ENCODE peak calls at places on chromosomes 16 and 17, in seven cellular contexts. J is GM12892, B is colonic mucosa, E is ACHN, T is omental fat pad, D is kidney glomerular epithelial cell, H is anterior cingulate cortex. O is an unnamed sample.

GRCh38 chr17:50161023-50161910 is 4.5 kb upstream of the SGCA start:
- DNase-seq in B (peak; percentile 93), D (peak; percentile 84), E (peak; percentile 88), T (peak; percentile 75), H (peak; percentile 86), J (peak; percentile 100), O (peak; percentile 98)

GRCh38 chr17:11952610-11953009 is 44.7 kb downstream of the ZNF18 start:
- DNase-seq in E (no peak), B (no peak), H (no peak), T (no peak), D (no peak), J (no peak), O (no peak)

GRCh38 chr16:15811778-15812750 is 44.8 kb downstream of the MYH11 start:
- DNase-seq in J (no peak), D (peak; percentile 30), B (no peak), T (no peak), H (no peak), E (no peak), O (no peak)

GRCh38 chr16:23362460-23363317 is 60.6 kb downstream of the SCNN1B start:
- DNase-seq in B (peak; percentile 92), J (no peak), D (no peak), T (no peak), H (no peak), E (no peak), O (no peak)

GRCh38 chr16:20673882-20674683 is 23.4 kb downstream of the ACSM1 start:
- DNase-seq in T (no peak), D (peak; percentile 20), H (no peak), B (no peak), E (no peak), J (no peak), O (no peak)

GRCh38 chr16:56525154-56525720 is 5.4 kb upstream of the BBS2 start:
- DNase-seq in E (no peak), T (no peak), H (no peak), D (peak; percentile 13), B (no peak), J (no peak), O (no peak)

GRCh38 chr17:42438600-42439567 is 15.8 kb upstream of the CAVIN1 start:
- DNase-seq in H (no peak), E (peak; percentile 56), J (no peak), B (peak; percentile 61), D (no peak), T (no peak), O (peak; percentile 49)

GRCh38 chr17:44383861-44384260 is 5.6 kb downstream of the ITGA2B start:
- DNase-seq in H (no peak), J (no peak), D (no peak), B (no peak), E (no peak), T (no peak), O (no peak)

GRCh38 chr16:85535352-85536072 is 77.6 kb upstream of the GSE1 start:
- DNase-seq in D (no peak), J (no peak), T (no peak), H (no peak), E (no peak), B (peak; percentile 86), O (no peak)

GRCh38 chr16:17342031-17342430 is 128.7 kb downstream of the XYLT1 start:
- DNase-seq in E (no peak), T (no peak), J (no peak), D (no peak), H (no peak), B (no peak), O (no peak)

GRCh38 chr17:41972571-41973411 is 6.2 kb downstream of the CNP start:
- DNase-seq in D (peak; percentile 33), J (no peak), T (no peak), B (no peak), E (no peak), H (no peak), O (no peak)

GRCh38 chr16:84647830-84648594 is at the start of gene KLHL36:
- DNase-seq in B (peak; percentile 70), E (peak; percentile 59), J (peak; percentile 96), D (peak; percentile 29), T (no peak), H (peak; percentile 35), O (peak; percentile 78)

GRCh38 chr17:38455288-38455915 is 27.1 kb downstream of the ARHGAP23 start:
- DNase-seq in H (no peak), D (no peak), B (no peak), E (no peak), T (no peak), J (no peak), O (no peak)

GRCh38 chr16:1309888-1310831 is 724 bp downstream of the UBE2I start:
- DNase-seq in H (no peak), T (peak; percentile 56), B (peak; percentile 65), D (peak; percentile 47), E (peak; percentile 46), J (no peak), O (peak; percentile 66)

GRCh38 chr16:76676356-76676755 is 399.2 kb downstream of the CNTNAP4 start:
- DNase-seq in J (no peak), E (no peak), D (no peak), H (no peak), T (no peak), B (no peak), O (no peak)

GRCh38 chr17:386145-386876 is 33.7 kb upstream of the RPH3AL start:
- DNase-seq in T (peak; percentile 51), D (peak; percentile 30), H (peak; percentile 48), B (peak; percentile 89), E (peak; percentile 67), J (peak; percentile 94), O (peak; percentile 82)

GRCh38 chr17:58753026-58753425 is 2.6 kb upstream of the PPM1E start:
- DNase-seq in B (no peak), J (no peak), T (no peak), D (no peak), E (no peak), H (no peak), O (no peak)

GRCh38 chr16:10266809-10267208 is 84.6 kb upstream of the GRIN2A start:
- DNase-seq in D (no peak), J (no peak), E (no peak), H (no peak), B (no peak), T (no peak), O (peak; percentile 23)

GRCh38 chr17:37089998-37090397 is 141.2 kb downstream of the AATF start:
- DNase-seq in H (no peak), B (no peak), D (no peak), J (no peak), T (no peak), E (no peak), O (peak; percentile 22)

GRCh38 chr17:4064366-4064765 is 78.5 kb downstream of the ZZEF1 start:
- DNase-seq in D (no peak), J (no peak), T (no peak), H (no peak), B (no peak), E (no peak), O (no peak)

GRCh38 chr16:55657616-55658015 is 1.8 kb downstream of the SLC6A2 start:
- DNase-seq in T (no peak), J (no peak), H (no peak), B (no peak), E (no peak), D (no peak), O (no peak)

GRCh38 chr17:47999612-48000011 is 28.7 kb downstream of the CDK5RAP3 start:
- DNase-seq in H (no peak), B (no peak), D (no peak), J (no peak), T (no peak), E (no peak), O (no peak)

GRCh38 chr16:27426423-27427408 is 24.7 kb downstream of the IL21R start:
- DNase-seq in D (peak; percentile 95), H (no peak), E (peak; percentile 97), T (no peak), J (no peak), B (peak; percentile 18), O (peak; percentile 74)

GRCh38 chr16:77450790-77451487 is 16.1 kb upstream of the ADAMTS18 start:
- DNase-seq in E (no peak), H (no peak), J (no peak), B (no peak), T (no peak), D (no peak), O (no peak)

GRCh38 chr16:55543470-55543869 is 23.0 kb upstream of the CAPNS2 start:
- DNase-seq in E (peak; percentile 52), T (no peak), H (no peak), J (no peak), B (no peak), D (peak; percentile 25), O (no peak)

GRCh38 chr16:30561212-30561816 is 3.1 kb upstream of the ZNF764 start:
- DNase-seq in T (no peak), J (peak; percentile 47), B (peak; percentile 53), H (no peak), D (no peak), E (no peak), O (peak; percentile 29)

GRCh38 chr17:67696347-67696746 is 21.4 kb upstream of the NOL11 start:
- DNase-seq in D (no peak), J (no peak), B (no peak), E (no peak), H (no peak), T (no peak), O (no peak)

GRCh38 chr16:12758670-12759558 is 44.8 kb downstream of the CPPED1 start:
- DNase-seq in T (no peak), B (no peak), E (no peak), J (no peak), D (no peak), H (no peak), O (no peak)

GRCh38 chr17:77154187-77154586 is 13.4 kb downstream of the SEC14L1 start:
- DNase-seq in B (no peak), D (no peak), H (no peak), J (no peak), T (no peak), E (no peak), O (no peak)

GRCh38 chr17:2064147-2064489 is 9.2 kb downstream of the HIC1 start:
- DNase-seq in T (no peak), D (no peak), J (no peak), H (no peak), E (no peak), B (no peak), O (no peak)

GRCh38 chr16:3716831-3717234 is 491 bp downstream of the TRAP1 start:
- DNase-seq in T (no peak), J (no peak), B (peak; percentile 50), E (peak; percentile 48), D (no peak), H (no peak), O (peak; percentile 42)

GRCh38 chr17:44792276-44792675 is 33.5 kb downstream of the ADAM11 start:
- DNase-seq in B (no peak), J (no peak), T (no peak), E (peak; percentile 42), H (no peak), D (no peak), O (no peak)

GRCh38 chr16:10949424-10949970 is 5.1 kb downstream of the CLEC16A start:
- DNase-seq in T (no peak), E (peak; percentile 85), J (no peak), B (no peak), H (no peak), D (no peak), O (peak; percentile 47)

GRCh38 chr16:69918241-69918640 is 32.9 kb upstream of the CLEC18A start:
- DNase-seq in J (no peak), T (no peak), D (no peak), H (no peak), B (no peak), E (peak; percentile 39), O (no peak)

GRCh38 chr16:154223-155030 is 2.0 kb downstream of the HBZ start:
- DNase-seq in E (peak; percentile 52), J (no peak), B (no peak), H (no peak), T (no peak), D (no peak), O (no peak)

GRCh38 chr17:46003907-46004748 is 5.1 kb downstream of the STH start:
- DNase-seq in J (no peak), B (peak; percentile 75), D (no peak), T (no peak), E (no peak), H (peak; percentile 67), O (no peak)

O was measured in activated naive CD8-positive, alpha-beta T cell treated with anti-CD3 and anti-CD28 coated beads, Interleukin-2, amount 50 U/mL, for 24 hours.